ENCODE peak calls at places on chromosome 14, in six cellular contexts. E is prostate gland, W is Peyer's patch, A is spleen, C is body of pancreas, F is A549. Y is an unnamed sample.

GRCh38 chr14:103524002-103524785 is 1.6 kb upstream of the CKB start:
- DNase-seq in W (no peak), A (peak; percentile 68), F (no peak), E (no peak), C (peak; percentile 53), Y (no peak)

GRCh38 chr14:21054123-21054767 is 3.4 kb upstream of the RNASE8 start:
- DNase-seq in F (no peak), C (peak; percentile 50), W (no peak), A (no peak), E (no peak), Y (no peak)

GRCh38 chr14:59688224-59689170 is 111.9 kb upstream of the CCDC175 start:
- DNase-seq in C (peak; percentile 22), E (no peak), F (peak; percentile 15), A (no peak), W (peak; percentile 48), Y (peak; percentile 74)

GRCh38 chr14:94120667-94121335 is 8.6 kb downstream of the IFI27L2 start:
- DNase-seq in E (no peak), C (no peak), W (no peak), F (no peak), A (no peak), Y (peak; percentile 5)

GRCh38 chr14:59342516-59343484 is 122.4 kb downstream of the GPR135 start:
- DNase-seq in C (peak; percentile 70), A (no peak), F (no peak), E (no peak), W (no peak), Y (no peak)

GRCh38 chr14:93970589-93970966 is 5.8 kb downstream of the ASB2 start:
- DNase-seq in C (peak; percentile 67), F (peak; percentile 31), A (peak; percentile 91), E (no peak), W (no peak), Y (peak; percentile 55)

GRCh38 chr14:94180655-94181271 is 6.6 kb downstream of the PPP4R4 start:
- DNase-seq in C (no peak), A (no peak), E (no peak), F (peak; percentile 18), W (no peak), Y (no peak)

GRCh38 chr14:79549515-79549914 is 661.8 kb downstream of the DIO2 start:
- DNase-seq in W (no peak), A (no peak), F (no peak), E (no peak), C (no peak), Y (no peak)

GRCh38 chr14:101134851-101135486 is 231.4 kb upstream of the RTL1 start:
- DNase-seq in W (no peak), F (no peak), A (peak; percentile 49), E (peak; percentile 3), C (no peak), Y (no peak)

GRCh38 chr14:25400607-25401206 is 350.8 kb upstream of the STXBP6 start:
- DNase-seq in A (no peak), C (peak; percentile 55), F (no peak), W (no peak), E (peak; percentile 55), Y (peak; percentile 55)

GRCh38 chr14:77570706-77571293 is 45.6 kb downstream of the SPTLC2 start:
- DNase-seq in W (no peak), E (no peak), A (no peak), F (no peak), C (no peak), Y (no peak)

GRCh38 chr14:35134329-35135123 is 12.2 kb downstream of the PRORP start:
- DNase-seq in C (no peak), E (no peak), A (no peak), W (no peak), F (no peak), Y (no peak)

GRCh38 chr14:76193696-76194095 is 42.0 kb downstream of the GPATCH2L start:
- DNase-seq in A (no peak), E (no peak), W (no peak), F (no peak), C (no peak), Y (no peak)

GRCh38 chr14:89374908-89375307 is 42.1 kb downstream of the FOXN3 start:
- DNase-seq in W (no peak), E (no peak), F (no peak), A (no peak), C (no peak), Y (no peak)

GRCh38 chr14:75523771-75524171 is 1.5 kb downstream of the BATF start:
- DNase-seq in E (no peak), A (no peak), W (no peak), C (no peak), F (no peak), Y (no peak)

GRCh38 chr14:99603471-99603933 is 505 bp downstream of the CCDC85C start:
- DNase-seq in C (peak; percentile 58), A (peak; percentile 89), E (no peak), F (no peak), W (peak; percentile 75), Y (peak; percentile 51)

GRCh38 chr14:39229222-39229543 is 4.5 kb upstream of the MIA2 start:
- DNase-seq in C (no peak), W (no peak), A (no peak), F (no peak), E (no peak), Y (no peak)

GRCh38 chr14:64730061-64730440 is 25.8 kb downstream of the PLEKHG3 start:
- DNase-seq in F (no peak), A (peak; percentile 57), W (peak; percentile 34), E (no peak), C (no peak), Y (no peak)

GRCh38 chr14:104893435-104894207 is 28.6 kb downstream of the CEP170B start:
- DNase-seq in F (no peak), E (peak; percentile 4), W (peak; percentile 81), C (peak; percentile 66), A (peak; percentile 71), Y (peak; percentile 26)

GRCh38 chr14:61950340-61950739 is 188.1 kb downstream of the SNAPC1 start:
- DNase-seq in E (no peak), W (no peak), A (no peak), F (no peak), C (no peak), Y (no peak)

GRCh38 chr14:55383039-55383438 is 28.6 kb downstream of the ATG14 start:
- DNase-seq in A (no peak), E (no peak), W (no peak), C (no peak), F (no peak), Y (no peak)

GRCh38 chr14:58082491-58083098 is 69.4 kb downstream of the ARMH4 start:
- DNase-seq in C (no peak), W (no peak), E (no peak), F (peak; percentile 73), A (no peak), Y (peak; percentile 63)

GRCh38 chr14:84343637-84344036 is 1186.3 kb upstream of the FLRT2 start:
- DNase-seq in F (no peak), W (no peak), A (no peak), C (no peak), E (no peak), Y (no peak)

GRCh38 chr14:70318635-70319013 is 40.9 kb downstream of the COX16 start:
- DNase-seq in E (no peak), F (no peak), A (no peak), W (no peak), C (no peak), Y (no peak)

GRCh38 chr14:74596747-74597456 is 15.1 kb downstream of the LTBP2 start:
- DNase-seq in E (no peak), A (no peak), F (no peak), C (no peak), W (no peak), Y (no peak)

GRCh38 chr14:62117718-62118164 is 355.5 kb downstream of the SNAPC1 start:
- DNase-seq in W (no peak), F (no peak), C (no peak), E (no peak), A (no peak), Y (no peak)

GRCh38 chr14:72792051-72792788 is 101.7 kb downstream of the DPF3 start:
- DNase-seq in C (peak; percentile 14), W (no peak), F (no peak), A (no peak), E (no peak), Y (peak; percentile 86)

DNA sequence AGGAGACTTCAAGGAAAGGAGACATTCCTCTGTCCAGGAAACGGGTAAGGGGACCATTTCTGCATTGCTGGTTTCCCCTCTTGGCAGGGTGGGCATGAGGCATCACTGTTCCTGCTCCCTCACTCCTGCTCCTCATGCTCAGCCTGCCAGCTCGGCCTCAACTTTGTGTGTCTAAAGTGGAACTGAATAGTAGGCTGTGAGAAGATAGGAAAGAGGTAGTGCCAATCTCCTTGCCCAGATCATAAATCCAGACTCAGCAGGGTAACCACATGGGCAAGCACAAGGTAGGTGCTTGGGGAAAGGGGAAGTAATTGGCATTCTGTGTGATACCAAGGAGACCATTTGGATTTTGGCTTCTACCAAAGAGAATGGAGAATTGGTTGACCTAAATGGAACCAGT is 2.6 kb downstream of the LTB4R start:
- DNase-seq in F (no peak), C (no peak), A (peak; percentile 75), E (no peak), W (no peak), Y (no peak)
- H3K4me1 ChIP-seq in F (peaks cover 11% of the 10 kb centered on the region), C (peaks cover 42% of the 10 kb centered on the region), A (peaks cover 63% of the 10 kb centered on the region), E (peaks cover 8% of the 10 kb centered on the region), W (peaks cover 65% of the 10 kb centered on the region), Y (peaks cover 20% of the 10 kb centered on the region)

GRCh38 chr14:23009483-23009938 is 432 bp downstream of the C14orf93 start:
- DNase-seq in E (no peak), C (no peak), A (no peak), F (no peak), W (no peak), Y (no peak)

GRCh38 chr14:23005861-23006534 is 3.9 kb downstream of the C14orf93 start:
- DNase-seq in F (no peak), C (no peak), E (no peak), A (no peak), W (no peak), Y (no peak)

GRCh38 chr14:23008836-23009235 is 1.1 kb downstream of the C14orf93 start:
- DNase-seq in F (no peak), C (no peak), W (no peak), E (no peak), A (no peak), Y (no peak)

GRCh38 chr14:23005451-23005850 is 4.5 kb downstream of the C14orf93 start:
- DNase-seq in F (no peak), E (no peak), C (no peak), A (no peak), W (no peak), Y (no peak)

GRCh38 chr14:23006544-23007419 is 3.2 kb downstream of the C14orf93 start:
- DNase-seq in E (peak; percentile 97), C (peak; percentile 96), W (peak; percentile 97), A (peak; percentile 99), F (peak; percentile 97), Y (peak; percentile 97)
- TF ChIP-seq POLR2A in E (peak; percentile 91), C (peak; percentile 94), W (peak; percentile 82), A (peak; percentile 82), F (peak; percentile 81), Y (peak; percentile 89)

DNA sequence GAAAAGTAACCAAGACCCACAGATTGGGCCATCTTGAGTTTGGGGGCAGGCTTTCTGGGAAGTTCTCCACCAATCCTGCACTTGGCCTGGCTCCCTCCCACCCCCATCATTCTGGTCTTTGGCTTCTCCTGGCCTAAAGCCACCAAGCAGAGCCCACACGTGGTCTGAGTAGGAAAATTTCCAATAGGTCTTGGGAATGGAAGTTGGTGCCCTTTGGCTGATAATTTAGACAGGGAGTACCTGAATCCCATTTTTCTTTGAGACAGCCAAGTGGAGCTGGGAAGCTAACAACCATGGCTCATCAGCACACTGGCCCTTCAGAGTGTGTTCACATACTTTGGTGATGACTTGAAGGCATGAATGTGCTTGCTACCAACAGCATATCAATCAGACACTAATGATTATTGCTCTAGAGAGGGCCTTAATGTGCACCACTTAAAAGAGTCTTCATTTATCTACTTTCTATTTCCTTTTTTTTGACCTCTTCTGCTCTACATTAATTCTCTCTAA is 156.0 kb downstream of the EGLN3 start:
- DNase-seq in F (no peak), W (no peak), A (no peak), C (no peak), E (no peak), Y (no peak)
- H3K4me1 ChIP-seq in F (peaks cover 3% of the 10 kb centered on the region), W (peaks cover 12% of the 10 kb centered on the region), A (peaks cover 7% of the 10 kb centered on the region), C (peaks cover 8% of the 10 kb centered on the region), E (peaks cover 4% of the 10 kb centered on the region), Y (peaks cover 5% of the 10 kb centered on the region)

GRCh38 chr14:24146978-24147760 is at the start of gene RNF31:
- DNase-seq in E (peak; percentile 98), C (peak; percentile 99), F (peak; percentile 94), A (peak; percentile 99), W (peak; percentile 98), Y (peak; percentile 98)
- TF ChIP-seq POLR2A in E (peak; percentile 42), C (peak; percentile 67), F (peak; percentile 42), A (no peak), W (peak; percentile 38), Y (peak; percentile 64)